ENCODE peak calls at places on chromosomes 6 and 20, in eight cellular contexts. One of them, this sample, is unnamed.

GRCh38 chr6:138948028-138948427 is 40.0 kb downstream of the REPS1 start:
- DNase-seq in epithelial cell of proximal tubule: no peak
- DNase-seq in right atrium auricular region: no peak
- DNase-seq in heart right ventricle: no peak
- DNase-seq in ovary: no peak
- DNase-seq in PC-3: peak
- DNase-seq in IMR-90: no peak
- DNase-seq in mesenchymal stem cell: no peak
- DNase-seq in this sample: no peak

GRCh38 chr20:9220874-9221547 is 152.1 kb downstream of the PLCB4 start:
- DNase-seq in heart right ventricle: peak
- DNase-seq in right atrium auricular region: no peak
- DNase-seq in mesenchymal stem cell: peak
- DNase-seq in ovary: no peak
- DNase-seq in epithelial cell of proximal tubule: peak
- DNase-seq in IMR-90: peak
- DNase-seq in PC-3: no peak
- DNase-seq in this sample: peak

GRCh38 chr6:13877116-13877515 is 47.6 kb upstream of the RNF182 start:
- DNase-seq in epithelial cell of proximal tubule: no peak
- DNase-seq in mesenchymal stem cell: no peak
- DNase-seq in PC-3: no peak
- DNase-seq in heart right ventricle: no peak
- DNase-seq in IMR-90: peak
- DNase-seq in ovary: no peak
- DNase-seq in right atrium auricular region: no peak
- DNase-seq in this sample: peak

GRCh38 chr6:132153221-132153896 is 202.2 kb upstream of the CCN2 start:
- DNase-seq in PC-3: peak
- DNase-seq in mesenchymal stem cell: peak
- DNase-seq in ovary: no peak
- DNase-seq in right atrium auricular region: no peak
- DNase-seq in heart right ventricle: no peak
- DNase-seq in IMR-90: peak
- DNase-seq in epithelial cell of proximal tubule: no peak
- DNase-seq in this sample: peak

GRCh38 chr6:19806971-19807396 is 30.2 kb upstream of the ID4 start:
- DNase-seq in epithelial cell of proximal tubule: no peak
- DNase-seq in IMR-90: no peak
- DNase-seq in right atrium auricular region: no peak
- DNase-seq in mesenchymal stem cell: no peak
- DNase-seq in heart right ventricle: no peak
- DNase-seq in ovary: peak
- DNase-seq in PC-3: no peak
- DNase-seq in this sample: no peak

GRCh38 chr6:69792292-69792691 is 4.5 kb downstream of the LMBRD1 start:
- DNase-seq in mesenchymal stem cell: peak
- DNase-seq in epithelial cell of proximal tubule: no peak
- DNase-seq in right atrium auricular region: no peak
- DNase-seq in IMR-90: no peak
- DNase-seq in PC-3: no peak
- DNase-seq in heart right ventricle: no peak
- DNase-seq in ovary: no peak
- DNase-seq in this sample: no peak

GRCh38 chr6:160355001-160355400 is 6.8 kb downstream of the SLC22A3 start:
- DNase-seq in mesenchymal stem cell: no peak
- DNase-seq in epithelial cell of proximal tubule: peak
- DNase-seq in heart right ventricle: no peak
- DNase-seq in right atrium auricular region: no peak
- DNase-seq in IMR-90: no peak
- DNase-seq in PC-3: peak
- DNase-seq in ovary: no peak
- DNase-seq in this sample: peak

GRCh38 chr6:84137989-84138575 is 89.4 kb downstream of the CEP162 start:
- DNase-seq in IMR-90: peak
- DNase-seq in epithelial cell of proximal tubule: no peak
- DNase-seq in right atrium auricular region: no peak
- DNase-seq in heart right ventricle: no peak
- DNase-seq in ovary: no peak
- DNase-seq in PC-3: peak
- DNase-seq in mesenchymal stem cell: no peak
- DNase-seq in this sample: peak

GRCh38 chr6:80690611-80691090 is 584.2 kb downstream of the BCKDHB start:
- DNase-seq in IMR-90: peak
- DNase-seq in PC-3: no peak
- DNase-seq in ovary: no peak
- DNase-seq in heart right ventricle: no peak
- DNase-seq in mesenchymal stem cell: peak
- DNase-seq in right atrium auricular region: no peak
- DNase-seq in epithelial cell of proximal tubule: no peak
- DNase-seq in this sample: peak

GRCh38 chr6:23319560-23319959 is 750.2 kb downstream of the HDGFL1 start:
- DNase-seq in right atrium auricular region: no peak
- DNase-seq in heart right ventricle: no peak
- DNase-seq in ovary: no peak
- DNase-seq in PC-3: no peak
- DNase-seq in IMR-90: no peak
- DNase-seq in epithelial cell of proximal tubule: no peak
- DNase-seq in mesenchymal stem cell: no peak
- DNase-seq in this sample: no peak

GRCh38 chr6:41553405-41553999 is 7.3 kb downstream of the FOXP4 start:
- DNase-seq in heart right ventricle: no peak
- DNase-seq in ovary: no peak
- DNase-seq in mesenchymal stem cell: no peak
- DNase-seq in PC-3: no peak
- DNase-seq in IMR-90: no peak
- DNase-seq in epithelial cell of proximal tubule: no peak
- DNase-seq in right atrium auricular region: no peak
- DNase-seq in this sample: no peak

GRCh38 chr6:41558033-41558807 is 12.0 kb downstream of the FOXP4 start:
- DNase-seq in mesenchymal stem cell: no peak
- DNase-seq in right atrium auricular region: no peak
- DNase-seq in PC-3: no peak
- DNase-seq in IMR-90: peak
- DNase-seq in heart right ventricle: no peak
- DNase-seq in ovary: no peak
- DNase-seq in epithelial cell of proximal tubule: no peak
- DNase-seq in this sample: no peak

GRCh38 chr6:41552723-41553122 is 6.5 kb downstream of the FOXP4 start:
- DNase-seq in right atrium auricular region: no peak
- DNase-seq in IMR-90: no peak
- DNase-seq in heart right ventricle: no peak
- DNase-seq in ovary: no peak
- DNase-seq in epithelial cell of proximal tubule: no peak
- DNase-seq in PC-3: no peak
- DNase-seq in mesenchymal stem cell: no peak
- DNase-seq in this sample: no peak

GRCh38 chr6:41557305-41557704 is 11.1 kb downstream of the FOXP4 start:
- DNase-seq in mesenchymal stem cell: no peak
- DNase-seq in epithelial cell of proximal tubule: no peak
- DNase-seq in IMR-90: no peak
- DNase-seq in right atrium auricular region: no peak
- DNase-seq in ovary: no peak
- DNase-seq in PC-3: no peak
- DNase-seq in heart right ventricle: no peak
- DNase-seq in this sample: no peak

GRCh38 chr6:41555326-41556300 is 9.4 kb downstream of the FOXP4 start:
- DNase-seq in mesenchymal stem cell: no peak
- DNase-seq in right atrium auricular region: no peak
- DNase-seq in IMR-90: no peak
- DNase-seq in epithelial cell of proximal tubule: no peak
- DNase-seq in heart right ventricle: no peak
- DNase-seq in PC-3: no peak
- DNase-seq in ovary: no peak
- DNase-seq in this sample: no peak
- H3K4me3 ChIP-seq in mesenchymal stem cell: no peak
- H3K4me3 ChIP-seq in right atrium auricular region: no peak
- H3K4me3 ChIP-seq in IMR-90: no peak
- H3K4me3 ChIP-seq in epithelial cell of proximal tubule: no peak
- H3K4me3 ChIP-seq in heart right ventricle: no peak
- H3K4me3 ChIP-seq in PC-3: no peak
- H3K4me3 ChIP-seq in ovary: no peak
- H3K4me3 ChIP-seq in this sample: no peak

GRCh38 chr6:143126574-143126941 is 65.9 kb downstream of the AIG1 start:
- DNase-seq in ovary: no peak
- DNase-seq in mesenchymal stem cell: no peak
- DNase-seq in epithelial cell of proximal tubule: no peak
- DNase-seq in heart right ventricle: no peak
- DNase-seq in IMR-90: no peak
- DNase-seq in PC-3: no peak
- DNase-seq in right atrium auricular region: no peak
- DNase-seq in this sample: no peak
- H3K4me3 ChIP-seq in ovary: no peak
- H3K4me3 ChIP-seq in mesenchymal stem cell: no peak
- H3K4me3 ChIP-seq in epithelial cell of proximal tubule: no peak
- H3K4me3 ChIP-seq in heart right ventricle: no peak
- H3K4me3 ChIP-seq in IMR-90: no peak
- H3K4me3 ChIP-seq in PC-3: no peak
- H3K4me3 ChIP-seq in right atrium auricular region: no peak
- H3K4me3 ChIP-seq in this sample: no peak

DNA sequence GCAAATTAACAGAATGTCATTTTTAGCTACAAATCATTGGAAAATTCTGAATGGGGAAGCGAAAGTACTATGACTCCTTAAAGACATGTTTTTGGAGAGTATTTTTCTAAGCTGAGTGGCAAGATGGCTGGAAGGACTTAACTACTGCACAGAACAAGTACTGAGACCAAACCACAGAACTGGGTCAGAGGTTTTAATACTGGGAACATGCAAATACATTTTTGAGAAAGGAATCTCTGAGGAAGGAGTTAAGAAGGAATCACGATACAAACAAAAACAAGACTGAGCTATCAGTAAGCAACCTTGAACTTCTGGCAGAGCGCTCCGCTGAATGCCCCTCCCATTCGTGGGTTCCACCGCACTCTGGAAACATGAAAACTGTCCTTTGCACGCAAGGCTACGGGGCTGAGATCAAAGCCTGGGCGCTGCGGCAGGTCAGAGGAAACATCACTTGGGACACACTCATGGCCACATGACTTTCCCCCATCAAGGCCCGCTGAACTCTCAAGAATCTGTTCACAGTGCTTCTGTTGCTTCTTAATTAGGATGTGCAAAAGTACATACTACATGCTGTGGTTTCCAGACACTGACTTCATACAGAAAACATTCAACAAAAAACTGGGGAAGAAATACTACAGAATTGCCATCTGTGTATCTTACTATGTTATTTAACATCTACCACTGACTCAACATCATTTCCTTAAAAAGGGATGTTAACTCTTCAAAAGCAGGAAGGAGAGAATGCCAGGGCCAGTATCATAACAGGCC is 27.8 kb downstream of the SLC23A2 start:
- DNase-seq in heart right ventricle: peak
- DNase-seq in mesenchymal stem cell: peak
- DNase-seq in right atrium auricular region: peak
- DNase-seq in epithelial cell of proximal tubule: peak
- DNase-seq in IMR-90: peak
- DNase-seq in ovary: peak
- DNase-seq in PC-3: no peak
- DNase-seq in this sample: peak
- H3K4me3 ChIP-seq in heart right ventricle: peak
- H3K4me3 ChIP-seq in mesenchymal stem cell: peak
- H3K4me3 ChIP-seq in right atrium auricular region: peak
- H3K4me3 ChIP-seq in epithelial cell of proximal tubule: peak
- H3K4me3 ChIP-seq in IMR-90: peak
- H3K4me3 ChIP-seq in ovary: peak
- H3K4me3 ChIP-seq in PC-3: no peak
- H3K4me3 ChIP-seq in this sample: peak

DNA sequence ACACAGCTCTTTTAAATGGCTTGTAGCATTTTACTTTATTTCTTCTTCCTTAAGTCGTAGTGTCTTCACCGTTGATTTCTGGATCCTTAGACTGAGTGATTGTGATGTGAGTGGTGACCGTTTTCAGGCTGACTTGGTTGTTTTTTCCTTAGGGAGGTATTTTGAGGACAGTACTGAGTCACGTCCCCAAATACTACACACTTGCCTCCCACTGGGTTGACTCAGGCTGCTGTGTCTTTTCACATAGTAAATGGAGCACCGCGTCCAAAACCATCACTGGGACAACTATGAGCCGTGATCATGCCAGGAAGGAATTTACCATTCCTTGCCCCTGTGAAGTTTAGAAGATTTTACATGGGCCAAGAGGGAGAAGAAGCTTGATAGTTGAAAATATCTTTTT is 174.1 kb downstream of the FARS2 start:
- DNase-seq in PC-3: peak
- DNase-seq in heart right ventricle: no peak
- DNase-seq in mesenchymal stem cell: peak
- DNase-seq in right atrium auricular region: no peak
- DNase-seq in IMR-90: peak
- DNase-seq in epithelial cell of proximal tubule: no peak
- DNase-seq in ovary: no peak
- DNase-seq in this sample: peak
- H3K4me3 ChIP-seq in PC-3: no peak
- H3K4me3 ChIP-seq in heart right ventricle: no peak
- H3K4me3 ChIP-seq in mesenchymal stem cell: no peak
- H3K4me3 ChIP-seq in right atrium auricular region: no peak
- H3K4me3 ChIP-seq in IMR-90: no peak
- H3K4me3 ChIP-seq in epithelial cell of proximal tubule: no peak
- H3K4me3 ChIP-seq in ovary: no peak
- H3K4me3 ChIP-seq in this sample: no peak

GRCh38 chr20:49482621-49483017 is at the start of gene KCNB1:
- DNase-seq in heart right ventricle: peak
- DNase-seq in ovary: peak
- DNase-seq in mesenchymal stem cell: peak
- DNase-seq in IMR-90: peak
- DNase-seq in PC-3: peak
- DNase-seq in epithelial cell of proximal tubule: no peak
- DNase-seq in right atrium auricular region: no peak
- DNase-seq in this sample: peak
- H3K4me3 ChIP-seq in heart right ventricle: peak
- H3K4me3 ChIP-seq in ovary: peak
- H3K4me3 ChIP-seq in mesenchymal stem cell: peak
- H3K4me3 ChIP-seq in IMR-90: no peak
- H3K4me3 ChIP-seq in PC-3: peak
- H3K4me3 ChIP-seq in epithelial cell of proximal tubule: peak
- H3K4me3 ChIP-seq in right atrium auricular region: peak
- H3K4me3 ChIP-seq in this sample: no peak

GRCh38 chr6:28542440-28543293 is 17.0 kb downstream of the GPX5 start:
- DNase-seq in heart right ventricle: no peak
- DNase-seq in ovary: peak
- DNase-seq in IMR-90: peak
- DNase-seq in mesenchymal stem cell: peak
- DNase-seq in PC-3: peak
- DNase-seq in right atrium auricular region: no peak
- DNase-seq in epithelial cell of proximal tubule: no peak
- DNase-seq in this sample: peak
- H3K4me3 ChIP-seq in heart right ventricle: no peak
- H3K4me3 ChIP-seq in ovary: peak
- H3K4me3 ChIP-seq in IMR-90: peak
- H3K4me3 ChIP-seq in mesenchymal stem cell: peak
- H3K4me3 ChIP-seq in PC-3: peak
- H3K4me3 ChIP-seq in right atrium auricular region: no peak
- H3K4me3 ChIP-seq in epithelial cell of proximal tubule: peak
- H3K4me3 ChIP-seq in this sample: peak

This sample was measured in astrocyte of the spinal cord.